ENCODE peak calls at places on chromosomes 11 and 22, in six cellular contexts. L is cardiac muscle cell; N is stimulated activated naive CD4-positive, alpha-beta T cell; B is brain microvascular endothelial cell; C is left ventricle myocardium inferior; V is T-helper 1 cell. E is an unnamed sample.
A peak's percentile ranks its signal among the peaks of the same experiment; 100 is the strongest.

GRCh38 chr11:62669420-62670161 is 1.9 kb upstream of the UQCC3 start:
- DNase-seq in V (no peak), L (no peak), C (no peak), B (no peak), N (no peak), E (no peak)

GRCh38 chr22:28034760-28035401 is 115.8 kb upstream of the PITPNB start:
- DNase-seq in B (peak; percentile 60), C (peak; percentile 84), V (no peak), L (peak; percentile 84), N (peak; percentile 26), E (no peak)

GRCh38 chr11:15113381-15113780 is 1.3 kb upstream of the INSC start:
- DNase-seq in L (no peak), B (no peak), N (no peak), C (no peak), V (no peak), E (no peak)

GRCh38 chr22:45754822-45755221 is 83.2 kb downstream of the ATXN10 start:
- DNase-seq in C (no peak), L (no peak), V (no peak), B (no peak), N (no peak), E (no peak)

GRCh38 chr22:40400173-40400572 is 29.8 kb downstream of the SGSM3 start:
- DNase-seq in L (no peak), N (peak; percentile 57), B (no peak), V (no peak), C (no peak), E (peak; percentile 24)

GRCh38 chr11:68501813-68502212 is 41.3 kb downstream of the PPP6R3 start:
- DNase-seq in C (no peak), N (no peak), B (no peak), L (no peak), V (no peak), E (no peak)

GRCh38 chr11:16807306-16807705 is 68.9 kb downstream of the C11orf58 start:
- DNase-seq in N (no peak), L (no peak), V (no peak), C (no peak), B (no peak), E (no peak)

GRCh38 chr11:2754008-2754407 is 54.2 kb upstream of the KCNQ1OT1 start:
- DNase-seq in N (no peak), C (no peak), V (no peak), B (no peak), L (no peak), E (no peak)

GRCh38 chr11:111696556-111696955 is 69.6 kb downstream of the PPP2R1B start:
- DNase-seq in L (peak; percentile 24), C (no peak), B (peak; percentile 20), V (no peak), N (no peak), E (no peak)

GRCh38 chr11:56876621-56877312 is 111.9 kb upstream of the OR5AK2 start:
- DNase-seq in L (peak; percentile 53), V (no peak), C (no peak), B (peak; percentile 26), N (no peak), E (no peak)

GRCh38 chr22:19357270-19358105 is 66.0 kb upstream of the CLTCL1 start:
- DNase-seq in V (no peak), L (no peak), C (no peak), N (no peak), B (no peak), E (no peak)

GRCh38 chr11:31996159-31996881 is 94.6 kb upstream of the RCN1 start:
- DNase-seq in B (no peak), L (no peak), N (no peak), V (no peak), C (no peak), E (no peak)

GRCh38 chr11:123173040-123173855 is 21.8 kb downstream of the CLMP start:
- DNase-seq in N (no peak), V (no peak), B (peak; percentile 87), C (no peak), L (peak; percentile 94), E (no peak)

GRCh38 chr11:109423114-109423859 is 1.3 kb downstream of the C11orf87 start:
- DNase-seq in N (no peak), L (peak; percentile 42), V (no peak), B (peak; percentile 7), C (no peak), E (no peak)

GRCh38 chr11:1054143-1055108 is 17.9 kb upstream of the MUC6 start:
- DNase-seq in V (no peak), N (no peak), C (no peak), B (no peak), L (peak; percentile 29), E (peak; percentile 3)

GRCh38 chr11:88886796-88887195 is 179.0 kb downstream of the GRM5 start:
- DNase-seq in C (no peak), V (no peak), B (peak; percentile 11), N (no peak), L (peak; percentile 42), E (peak; percentile 10)

GRCh38 chr11:78298216-78298860 is 109.6 kb downstream of the USP35 start:
- DNase-seq in N (no peak), C (no peak), L (no peak), V (no peak), B (peak; percentile 13), E (no peak)

GRCh38 chr11:67062526-67063373 is 6.1 kb downstream of the RHOD start:
- DNase-seq in V (no peak), N (no peak), L (no peak), C (no peak), B (no peak), E (no peak)

GRCh38 chr22:20116376-20116950 is 559 bp downstream of the RANBP1 start:
- DNase-seq in V (no peak), L (no peak), B (no peak), N (no peak), C (peak; percentile 39), E (no peak)

GRCh38 chr11:127255239-127255638 is 254.7 kb upstream of the KIRREL3 start:
- DNase-seq in C (no peak), L (no peak), N (no peak), B (no peak), V (no peak), E (no peak)

GRCh38 chr22:25987948-25988347 is 181.3 kb upstream of the SEZ6L start:
- DNase-seq in V (no peak), C (no peak), B (no peak), L (no peak), N (no peak), E (no peak)

GRCh38 chr11:116563028-116563712 is 209.6 kb downstream of the BUD13 start:
- DNase-seq in V (no peak), B (no peak), C (no peak), L (no peak), N (no peak), E (no peak)

GRCh38 chr11:31821779-31822574 is 10.9 kb upstream of the PAX6 start:
- DNase-seq in L (no peak), C (no peak), N (no peak), V (no peak), B (no peak), E (no peak)

GRCh38 chr11:73957654-73958361 is 7.0 kb downstream of the DNAJB13 start:
- DNase-seq in C (no peak), L (no peak), N (no peak), B (no peak), V (no peak), E (no peak)

GRCh38 chr11:10201343-10201742 is 92.7 kb downstream of the SBF2 start:
- DNase-seq in V (no peak), N (no peak), C (no peak), B (no peak), L (no peak), E (no peak)

GRCh38 chr11:83648610-83649467 is 362.7 kb upstream of the CCDC90B start:
- DNase-seq in V (no peak), N (no peak), B (no peak), L (no peak), C (no peak), E (no peak)

GRCh38 chr22:24289138-24289537 is 18.5 kb downstream of the SPECC1L start:
- DNase-seq in V (no peak), L (peak; percentile 81), B (peak; percentile 56), C (no peak), N (no peak), E (no peak)